ENCODE peak calls at places on chromosomes 5 and 9, in eight cellular contexts. One of them, this sample, is unnamed.

GRCh38 chr5:133990396-133990795 is 14.4 kb downstream of the VDAC1 start:
- DNase-seq in pancreas: no peak
- DNase-seq in T-helper 1 cell: no peak
- DNase-seq in substantia nigra: no peak
- DNase-seq in stimulated activated CD4-positive, alpha-beta T cell treated with anti-CD3 and anti-CD28 coated beads, Interleukin-12 subunit alpha, Interleukin-12 subunit beta, amount 100 ng/mL, for 4 hours: no peak
- DNase-seq in NCI-H1930: no peak
- DNase-seq in RWPE1: no peak
- DNase-seq in choroid plexus epithelial cell: no peak
- DNase-seq in this sample: no peak

GRCh38 chr9:89498845-89499480 is 1.1 kb upstream of the SEMA4D start:
- DNase-seq in pancreas: no peak
- DNase-seq in T-helper 1 cell: peak
- DNase-seq in substantia nigra: no peak
- DNase-seq in stimulated activated CD4-positive, alpha-beta T cell treated with anti-CD3 and anti-CD28 coated beads, Interleukin-12 subunit alpha, Interleukin-12 subunit beta, amount 100 ng/mL, for 4 hours: no peak
- DNase-seq in NCI-H1930: no peak
- DNase-seq in RWPE1: no peak
- DNase-seq in choroid plexus epithelial cell: no peak
- DNase-seq in this sample: no peak

GRCh38 chr5:150067405-150067960 is 18.9 kb downstream of the CSF1R start:
- DNase-seq in pancreas: no peak
- DNase-seq in T-helper 1 cell: no peak
- DNase-seq in substantia nigra: no peak
- DNase-seq in stimulated activated CD4-positive, alpha-beta T cell treated with anti-CD3 and anti-CD28 coated beads, Interleukin-12 subunit alpha, Interleukin-12 subunit beta, amount 100 ng/mL, for 4 hours: no peak
- DNase-seq in NCI-H1930: no peak
- DNase-seq in RWPE1: no peak
- DNase-seq in choroid plexus epithelial cell: no peak
- DNase-seq in this sample: no peak

GRCh38 chr9:79403495-79403894 is 168.3 kb upstream of the TLE4 start:
- DNase-seq in pancreas: no peak
- DNase-seq in T-helper 1 cell: no peak
- DNase-seq in substantia nigra: no peak
- DNase-seq in stimulated activated CD4-positive, alpha-beta T cell treated with anti-CD3 and anti-CD28 coated beads, Interleukin-12 subunit alpha, Interleukin-12 subunit beta, amount 100 ng/mL, for 4 hours: no peak
- DNase-seq in NCI-H1930: no peak
- DNase-seq in RWPE1: no peak
- DNase-seq in choroid plexus epithelial cell: no peak
- DNase-seq in this sample: no peak

GRCh38 chr5:76766746-76767145 is 50.8 kb downstream of the F2R start:
- DNase-seq in pancreas: no peak
- DNase-seq in T-helper 1 cell: no peak
- DNase-seq in substantia nigra: no peak
- DNase-seq in stimulated activated CD4-positive, alpha-beta T cell treated with anti-CD3 and anti-CD28 coated beads, Interleukin-12 subunit alpha, Interleukin-12 subunit beta, amount 100 ng/mL, for 4 hours: no peak
- DNase-seq in NCI-H1930: no peak
- DNase-seq in RWPE1: peak
- DNase-seq in choroid plexus epithelial cell: peak
- DNase-seq in this sample: no peak

GRCh38 chr9:137222190-137223077 is at the start of gene RNF208:
- DNase-seq in pancreas: peak
- DNase-seq in T-helper 1 cell: no peak
- DNase-seq in substantia nigra: no peak
- DNase-seq in stimulated activated CD4-positive, alpha-beta T cell treated with anti-CD3 and anti-CD28 coated beads, Interleukin-12 subunit alpha, Interleukin-12 subunit beta, amount 100 ng/mL, for 4 hours: no peak
- DNase-seq in NCI-H1930: no peak
- DNase-seq in RWPE1: no peak
- DNase-seq in choroid plexus epithelial cell: no peak
- DNase-seq in this sample: no peak

GRCh38 chr9:994005-994404 is 17.6 kb downstream of the DMRT3 start:
- DNase-seq in pancreas: no peak
- DNase-seq in T-helper 1 cell: no peak
- DNase-seq in substantia nigra: no peak
- DNase-seq in stimulated activated CD4-positive, alpha-beta T cell treated with anti-CD3 and anti-CD28 coated beads, Interleukin-12 subunit alpha, Interleukin-12 subunit beta, amount 100 ng/mL, for 4 hours: no peak
- DNase-seq in NCI-H1930: no peak
- DNase-seq in RWPE1: no peak
- DNase-seq in choroid plexus epithelial cell: no peak
- DNase-seq in this sample: no peak

GRCh38 chr5:71955718-71956117 is 151.6 kb upstream of the MAP1B start:
- DNase-seq in pancreas: no peak
- DNase-seq in T-helper 1 cell: no peak
- DNase-seq in substantia nigra: no peak
- DNase-seq in stimulated activated CD4-positive, alpha-beta T cell treated with anti-CD3 and anti-CD28 coated beads, Interleukin-12 subunit alpha, Interleukin-12 subunit beta, amount 100 ng/mL, for 4 hours: no peak
- DNase-seq in NCI-H1930: no peak
- DNase-seq in RWPE1: peak
- DNase-seq in choroid plexus epithelial cell: no peak
- DNase-seq in this sample: no peak

GRCh38 chr5:115369430-115370144 is 73.1 kb upstream of the CCDC112 start:
- DNase-seq in pancreas: no peak
- DNase-seq in T-helper 1 cell: no peak
- DNase-seq in substantia nigra: no peak
- DNase-seq in stimulated activated CD4-positive, alpha-beta T cell treated with anti-CD3 and anti-CD28 coated beads, Interleukin-12 subunit alpha, Interleukin-12 subunit beta, amount 100 ng/mL, for 4 hours: no peak
- DNase-seq in NCI-H1930: no peak
- DNase-seq in RWPE1: no peak
- DNase-seq in choroid plexus epithelial cell: no peak
- DNase-seq in this sample: no peak

GRCh38 chr5:154850255-154851062 is at the start of gene FAXDC2:
- DNase-seq in pancreas: peak
- DNase-seq in T-helper 1 cell: no peak
- DNase-seq in substantia nigra: peak
- DNase-seq in stimulated activated CD4-positive, alpha-beta T cell treated with anti-CD3 and anti-CD28 coated beads, Interleukin-12 subunit alpha, Interleukin-12 subunit beta, amount 100 ng/mL, for 4 hours: no peak
- DNase-seq in NCI-H1930: no peak
- DNase-seq in RWPE1: peak
- DNase-seq in choroid plexus epithelial cell: peak
- DNase-seq in this sample: no peak

GRCh38 chr9:97128919-97129318 is 90.0 kb upstream of the CTSV start:
- DNase-seq in pancreas: no peak
- DNase-seq in T-helper 1 cell: no peak
- DNase-seq in substantia nigra: no peak
- DNase-seq in stimulated activated CD4-positive, alpha-beta T cell treated with anti-CD3 and anti-CD28 coated beads, Interleukin-12 subunit alpha, Interleukin-12 subunit beta, amount 100 ng/mL, for 4 hours: no peak
- DNase-seq in NCI-H1930: no peak
- DNase-seq in RWPE1: no peak
- DNase-seq in choroid plexus epithelial cell: no peak
- DNase-seq in this sample: no peak

GRCh38 chr9:38226491-38226951 is 157.5 kb upstream of the SHB start:
- DNase-seq in pancreas: no peak
- DNase-seq in T-helper 1 cell: no peak
- DNase-seq in substantia nigra: no peak
- DNase-seq in stimulated activated CD4-positive, alpha-beta T cell treated with anti-CD3 and anti-CD28 coated beads, Interleukin-12 subunit alpha, Interleukin-12 subunit beta, amount 100 ng/mL, for 4 hours: no peak
- DNase-seq in NCI-H1930: no peak
- DNase-seq in RWPE1: no peak
- DNase-seq in choroid plexus epithelial cell: peak
- DNase-seq in this sample: no peak

GRCh38 chr5:166907314-166907713 is 1384.1 kb upstream of the WWC1 start:
- DNase-seq in pancreas: no peak
- DNase-seq in T-helper 1 cell: no peak
- DNase-seq in substantia nigra: no peak
- DNase-seq in stimulated activated CD4-positive, alpha-beta T cell treated with anti-CD3 and anti-CD28 coated beads, Interleukin-12 subunit alpha, Interleukin-12 subunit beta, amount 100 ng/mL, for 4 hours: no peak
- DNase-seq in NCI-H1930: no peak
- DNase-seq in RWPE1: peak
- DNase-seq in choroid plexus epithelial cell: peak
- DNase-seq in this sample: no peak

GRCh38 chr5:39503148-39503547 is 78.4 kb upstream of the DAB2 start:
- DNase-seq in pancreas: no peak
- DNase-seq in T-helper 1 cell: no peak
- DNase-seq in substantia nigra: no peak
- DNase-seq in stimulated activated CD4-positive, alpha-beta T cell treated with anti-CD3 and anti-CD28 coated beads, Interleukin-12 subunit alpha, Interleukin-12 subunit beta, amount 100 ng/mL, for 4 hours: no peak
- DNase-seq in NCI-H1930: no peak
- DNase-seq in RWPE1: no peak
- DNase-seq in choroid plexus epithelial cell: peak
- DNase-seq in this sample: no peak

GRCh38 chr9:117204971-117205370 is 209.9 kb downstream of the ASTN2 start:
- DNase-seq in pancreas: no peak
- DNase-seq in T-helper 1 cell: no peak
- DNase-seq in substantia nigra: no peak
- DNase-seq in stimulated activated CD4-positive, alpha-beta T cell treated with anti-CD3 and anti-CD28 coated beads, Interleukin-12 subunit alpha, Interleukin-12 subunit beta, amount 100 ng/mL, for 4 hours: no peak
- DNase-seq in NCI-H1930: no peak
- DNase-seq in RWPE1: no peak
- DNase-seq in choroid plexus epithelial cell: peak
- DNase-seq in this sample: no peak

GRCh38 chr9:79026311-79026710 is 545.5 kb upstream of the TLE4 start:
- DNase-seq in pancreas: no peak
- DNase-seq in T-helper 1 cell: no peak
- DNase-seq in substantia nigra: no peak
- DNase-seq in stimulated activated CD4-positive, alpha-beta T cell treated with anti-CD3 and anti-CD28 coated beads, Interleukin-12 subunit alpha, Interleukin-12 subunit beta, amount 100 ng/mL, for 4 hours: no peak
- DNase-seq in NCI-H1930: no peak
- DNase-seq in RWPE1: peak
- DNase-seq in choroid plexus epithelial cell: peak
- DNase-seq in this sample: no peak

GRCh38 chr9:133087429-133088145 is 25.8 kb downstream of the CEL start:
- DNase-seq in pancreas: peak
- DNase-seq in T-helper 1 cell: no peak
- DNase-seq in substantia nigra: no peak
- DNase-seq in stimulated activated CD4-positive, alpha-beta T cell treated with anti-CD3 and anti-CD28 coated beads, Interleukin-12 subunit alpha, Interleukin-12 subunit beta, amount 100 ng/mL, for 4 hours: no peak
- DNase-seq in NCI-H1930: no peak
- DNase-seq in RWPE1: no peak
- DNase-seq in choroid plexus epithelial cell: no peak
- DNase-seq in this sample: no peak

GRCh38 chr5:66100851-66101250 is 43.2 kb upstream of the SREK1 start:
- DNase-seq in pancreas: no peak
- DNase-seq in T-helper 1 cell: no peak
- DNase-seq in substantia nigra: no peak
- DNase-seq in stimulated activated CD4-positive, alpha-beta T cell treated with anti-CD3 and anti-CD28 coated beads, Interleukin-12 subunit alpha, Interleukin-12 subunit beta, amount 100 ng/mL, for 4 hours: no peak
- DNase-seq in NCI-H1930: no peak
- DNase-seq in RWPE1: no peak
- DNase-seq in choroid plexus epithelial cell: no peak
- DNase-seq in this sample: no peak

GRCh38 chr5:144032375-144032774 is 138.1 kb downstream of the YIPF5 start:
- DNase-seq in pancreas: no peak
- DNase-seq in T-helper 1 cell: no peak
- DNase-seq in substantia nigra: no peak
- DNase-seq in stimulated activated CD4-positive, alpha-beta T cell treated with anti-CD3 and anti-CD28 coated beads, Interleukin-12 subunit alpha, Interleukin-12 subunit beta, amount 100 ng/mL, for 4 hours: no peak
- DNase-seq in NCI-H1930: no peak
- DNase-seq in RWPE1: no peak
- DNase-seq in choroid plexus epithelial cell: no peak
- DNase-seq in this sample: no peak

GRCh38 chr5:71998746-71999145 is 108.5 kb upstream of the MAP1B start:
- DNase-seq in pancreas: no peak
- DNase-seq in T-helper 1 cell: no peak
- DNase-seq in substantia nigra: no peak
- DNase-seq in stimulated activated CD4-positive, alpha-beta T cell treated with anti-CD3 and anti-CD28 coated beads, Interleukin-12 subunit alpha, Interleukin-12 subunit beta, amount 100 ng/mL, for 4 hours: no peak
- DNase-seq in NCI-H1930: no peak
- DNase-seq in RWPE1: no peak
- DNase-seq in choroid plexus epithelial cell: no peak
- DNase-seq in this sample: no peak

GRCh38 chr5:38329132-38329715 is 70.9 kb downstream of the EGFLAM start:
- DNase-seq in pancreas: no peak
- DNase-seq in T-helper 1 cell: no peak
- DNase-seq in substantia nigra: no peak
- DNase-seq in stimulated activated CD4-positive, alpha-beta T cell treated with anti-CD3 and anti-CD28 coated beads, Interleukin-12 subunit alpha, Interleukin-12 subunit beta, amount 100 ng/mL, for 4 hours: no peak
- DNase-seq in NCI-H1930: no peak
- DNase-seq in RWPE1: peak
- DNase-seq in choroid plexus epithelial cell: peak
- DNase-seq in this sample: no peak

GRCh38 chr9:71662086-71662485 is 106.2 kb downstream of the CEMIP2 start:
- DNase-seq in pancreas: no peak
- DNase-seq in T-helper 1 cell: no peak
- DNase-seq in substantia nigra: no peak
- DNase-seq in stimulated activated CD4-positive, alpha-beta T cell treated with anti-CD3 and anti-CD28 coated beads, Interleukin-12 subunit alpha, Interleukin-12 subunit beta, amount 100 ng/mL, for 4 hours: no peak
- DNase-seq in NCI-H1930: no peak
- DNase-seq in RWPE1: no peak
- DNase-seq in choroid plexus epithelial cell: no peak
- DNase-seq in this sample: no peak